ENCODE peak calls at places on chromosome 12, in six cellular contexts. One of them, this sample, is unnamed.

GRCh38 chr12:132152921-132153321 is 8.7 kb downstream of the NOC4L start:
- DNase-seq in activated T-helper 1 cell treated with anti-CD3 and anti-CD28 coated beads, Interleukin-2, amount 50 U/mL, for 16 hours: no peak
- DNase-seq in activated naive CD8-positive, alpha-beta T cell treated with anti-CD3 and anti-CD28 coated beads, Interleukin-2, amount 50 U/mL, for 24 hours: no peak
- DNase-seq in ovary: no peak
- DNase-seq in midbrain: no peak
- DNase-seq in COR-L47: no peak
- DNase-seq in this sample: peak; percentile 55

GRCh38 chr12:108205864-108206263 is 76.8 kb downstream of the WSCD2 start:
- DNase-seq in activated T-helper 1 cell treated with anti-CD3 and anti-CD28 coated beads, Interleukin-2, amount 50 U/mL, for 16 hours: no peak
- DNase-seq in activated naive CD8-positive, alpha-beta T cell treated with anti-CD3 and anti-CD28 coated beads, Interleukin-2, amount 50 U/mL, for 24 hours: no peak
- DNase-seq in ovary: no peak
- DNase-seq in midbrain: no peak
- DNase-seq in COR-L47: no peak
- DNase-seq in this sample: no peak

GRCh38 chr12:2984249-2984648 is 25.1 kb downstream of the TEAD4 start:
- DNase-seq in activated T-helper 1 cell treated with anti-CD3 and anti-CD28 coated beads, Interleukin-2, amount 50 U/mL, for 16 hours: no peak
- DNase-seq in activated naive CD8-positive, alpha-beta T cell treated with anti-CD3 and anti-CD28 coated beads, Interleukin-2, amount 50 U/mL, for 24 hours: no peak
- DNase-seq in ovary: no peak
- DNase-seq in midbrain: no peak
- DNase-seq in COR-L47: no peak
- DNase-seq in this sample: no peak

GRCh38 chr12:69910739-69911138 is 85.7 kb downstream of the MYRFL start:
- DNase-seq in activated T-helper 1 cell treated with anti-CD3 and anti-CD28 coated beads, Interleukin-2, amount 50 U/mL, for 16 hours: no peak
- DNase-seq in activated naive CD8-positive, alpha-beta T cell treated with anti-CD3 and anti-CD28 coated beads, Interleukin-2, amount 50 U/mL, for 24 hours: no peak
- DNase-seq in ovary: no peak
- DNase-seq in midbrain: no peak
- DNase-seq in COR-L47: no peak
- DNase-seq in this sample: no peak

GRCh38 chr12:7100239-7100638 is 8.0 kb upstream of the C1R start:
- DNase-seq in activated T-helper 1 cell treated with anti-CD3 and anti-CD28 coated beads, Interleukin-2, amount 50 U/mL, for 16 hours: no peak
- DNase-seq in activated naive CD8-positive, alpha-beta T cell treated with anti-CD3 and anti-CD28 coated beads, Interleukin-2, amount 50 U/mL, for 24 hours: no peak
- DNase-seq in ovary: no peak
- DNase-seq in midbrain: no peak
- DNase-seq in COR-L47: peak; percentile 17
- DNase-seq in this sample: no peak

GRCh38 chr12:27498159-27498558 is 25.8 kb upstream of the PPFIBP1 start:
- DNase-seq in activated T-helper 1 cell treated with anti-CD3 and anti-CD28 coated beads, Interleukin-2, amount 50 U/mL, for 16 hours: no peak
- DNase-seq in activated naive CD8-positive, alpha-beta T cell treated with anti-CD3 and anti-CD28 coated beads, Interleukin-2, amount 50 U/mL, for 24 hours: no peak
- DNase-seq in ovary: no peak
- DNase-seq in midbrain: no peak
- DNase-seq in COR-L47: no peak
- DNase-seq in this sample: no peak

GRCh38 chr12:118773956-118774723 is 207.2 kb upstream of the SRRM4 start:
- DNase-seq in activated T-helper 1 cell treated with anti-CD3 and anti-CD28 coated beads, Interleukin-2, amount 50 U/mL, for 16 hours: no peak
- DNase-seq in activated naive CD8-positive, alpha-beta T cell treated with anti-CD3 and anti-CD28 coated beads, Interleukin-2, amount 50 U/mL, for 24 hours: no peak
- DNase-seq in ovary: no peak
- DNase-seq in midbrain: peak; percentile 39
- DNase-seq in COR-L47: peak; percentile 91
- DNase-seq in this sample: no peak

GRCh38 chr12:44287545-44287944 is 451.7 kb downstream of the TMEM117 start:
- DNase-seq in activated T-helper 1 cell treated with anti-CD3 and anti-CD28 coated beads, Interleukin-2, amount 50 U/mL, for 16 hours: no peak
- DNase-seq in activated naive CD8-positive, alpha-beta T cell treated with anti-CD3 and anti-CD28 coated beads, Interleukin-2, amount 50 U/mL, for 24 hours: no peak
- DNase-seq in ovary: no peak
- DNase-seq in midbrain: no peak
- DNase-seq in COR-L47: no peak
- DNase-seq in this sample: no peak

GRCh38 chr12:49838973-49839633 is 3.8 kb downstream of the BCDIN3D start:
- DNase-seq in activated T-helper 1 cell treated with anti-CD3 and anti-CD28 coated beads, Interleukin-2, amount 50 U/mL, for 16 hours: no peak
- DNase-seq in activated naive CD8-positive, alpha-beta T cell treated with anti-CD3 and anti-CD28 coated beads, Interleukin-2, amount 50 U/mL, for 24 hours: no peak
- DNase-seq in ovary: no peak
- DNase-seq in midbrain: peak; percentile 27
- DNase-seq in COR-L47: peak; percentile 19
- DNase-seq in this sample: no peak

GRCh38 chr12:24864796-24865125 is 84.1 kb downstream of the BCAT1 start:
- DNase-seq in activated T-helper 1 cell treated with anti-CD3 and anti-CD28 coated beads, Interleukin-2, amount 50 U/mL, for 16 hours: no peak
- DNase-seq in activated naive CD8-positive, alpha-beta T cell treated with anti-CD3 and anti-CD28 coated beads, Interleukin-2, amount 50 U/mL, for 24 hours: no peak
- DNase-seq in ovary: no peak
- DNase-seq in midbrain: no peak
- DNase-seq in COR-L47: no peak
- DNase-seq in this sample: no peak

GRCh38 chr12:4201333-4202105 is 72.0 kb upstream of the CCND2 start:
- DNase-seq in activated T-helper 1 cell treated with anti-CD3 and anti-CD28 coated beads, Interleukin-2, amount 50 U/mL, for 16 hours: no peak
- DNase-seq in activated naive CD8-positive, alpha-beta T cell treated with anti-CD3 and anti-CD28 coated beads, Interleukin-2, amount 50 U/mL, for 24 hours: no peak
- DNase-seq in ovary: no peak
- DNase-seq in midbrain: no peak
- DNase-seq in COR-L47: no peak
- DNase-seq in this sample: no peak

GRCh38 chr12:110585231-110585799 is 2.2 kb upstream of the PPTC7 start:
- DNase-seq in activated T-helper 1 cell treated with anti-CD3 and anti-CD28 coated beads, Interleukin-2, amount 50 U/mL, for 16 hours: no peak
- DNase-seq in activated naive CD8-positive, alpha-beta T cell treated with anti-CD3 and anti-CD28 coated beads, Interleukin-2, amount 50 U/mL, for 24 hours: no peak
- DNase-seq in ovary: no peak
- DNase-seq in midbrain: no peak
- DNase-seq in COR-L47: no peak
- DNase-seq in this sample: no peak

GRCh38 chr12:119447618-119448017 is 113.1 kb downstream of the CCDC60 start:
- DNase-seq in activated T-helper 1 cell treated with anti-CD3 and anti-CD28 coated beads, Interleukin-2, amount 50 U/mL, for 16 hours: no peak
- DNase-seq in activated naive CD8-positive, alpha-beta T cell treated with anti-CD3 and anti-CD28 coated beads, Interleukin-2, amount 50 U/mL, for 24 hours: no peak
- DNase-seq in ovary: no peak
- DNase-seq in midbrain: no peak
- DNase-seq in COR-L47: no peak
- DNase-seq in this sample: no peak

GRCh38 chr12:116773276-116773731 is 35.2 kb downstream of the RNFT2 start:
- DNase-seq in activated T-helper 1 cell treated with anti-CD3 and anti-CD28 coated beads, Interleukin-2, amount 50 U/mL, for 16 hours: no peak
- DNase-seq in activated naive CD8-positive, alpha-beta T cell treated with anti-CD3 and anti-CD28 coated beads, Interleukin-2, amount 50 U/mL, for 24 hours: no peak
- DNase-seq in ovary: no peak
- DNase-seq in midbrain: no peak
- DNase-seq in COR-L47: no peak
- DNase-seq in this sample: no peak

GRCh38 chr12:92529944-92530343 is 172.8 kb upstream of the PLEKHG7 start:
- DNase-seq in activated T-helper 1 cell treated with anti-CD3 and anti-CD28 coated beads, Interleukin-2, amount 50 U/mL, for 16 hours: no peak
- DNase-seq in activated naive CD8-positive, alpha-beta T cell treated with anti-CD3 and anti-CD28 coated beads, Interleukin-2, amount 50 U/mL, for 24 hours: no peak
- DNase-seq in ovary: no peak
- DNase-seq in midbrain: no peak
- DNase-seq in COR-L47: no peak
- DNase-seq in this sample: no peak

GRCh38 chr12:57223191-57224165 is 6.0 kb upstream of the SHMT2 start:
- DNase-seq in activated T-helper 1 cell treated with anti-CD3 and anti-CD28 coated beads, Interleukin-2, amount 50 U/mL, for 16 hours: no peak
- DNase-seq in activated naive CD8-positive, alpha-beta T cell treated with anti-CD3 and anti-CD28 coated beads, Interleukin-2, amount 50 U/mL, for 24 hours: no peak
- DNase-seq in ovary: no peak
- DNase-seq in midbrain: no peak
- DNase-seq in COR-L47: no peak
- DNase-seq in this sample: no peak

GRCh38 chr12:94561943-94562411 is 88.4 kb downstream of the TMCC3 start:
- DNase-seq in activated T-helper 1 cell treated with anti-CD3 and anti-CD28 coated beads, Interleukin-2, amount 50 U/mL, for 16 hours: no peak
- DNase-seq in activated naive CD8-positive, alpha-beta T cell treated with anti-CD3 and anti-CD28 coated beads, Interleukin-2, amount 50 U/mL, for 24 hours: no peak
- DNase-seq in ovary: no peak
- DNase-seq in midbrain: peak; percentile 91
- DNase-seq in COR-L47: no peak
- DNase-seq in this sample: peak; percentile 75

GRCh38 chr12:57202321-57202720 is 14.3 kb upstream of the NXPH4 start:
- DNase-seq in activated T-helper 1 cell treated with anti-CD3 and anti-CD28 coated beads, Interleukin-2, amount 50 U/mL, for 16 hours: no peak
- DNase-seq in activated naive CD8-positive, alpha-beta T cell treated with anti-CD3 and anti-CD28 coated beads, Interleukin-2, amount 50 U/mL, for 24 hours: no peak
- DNase-seq in ovary: no peak
- DNase-seq in midbrain: no peak
- DNase-seq in COR-L47: no peak
- DNase-seq in this sample: no peak

GRCh38 chr12:56087220-56087619 is 7.3 kb downstream of the ERBB3 start:
- DNase-seq in activated T-helper 1 cell treated with anti-CD3 and anti-CD28 coated beads, Interleukin-2, amount 50 U/mL, for 16 hours: no peak
- DNase-seq in activated naive CD8-positive, alpha-beta T cell treated with anti-CD3 and anti-CD28 coated beads, Interleukin-2, amount 50 U/mL, for 24 hours: no peak
- DNase-seq in ovary: no peak
- DNase-seq in midbrain: no peak
- DNase-seq in COR-L47: no peak
- DNase-seq in this sample: peak; percentile 92

GRCh38 chr12:116159175-116159574 is 118.3 kb downstream of the MED13L start:
- DNase-seq in activated T-helper 1 cell treated with anti-CD3 and anti-CD28 coated beads, Interleukin-2, amount 50 U/mL, for 16 hours: no peak
- DNase-seq in activated naive CD8-positive, alpha-beta T cell treated with anti-CD3 and anti-CD28 coated beads, Interleukin-2, amount 50 U/mL, for 24 hours: no peak
- DNase-seq in ovary: no peak
- DNase-seq in midbrain: peak; percentile 37
- DNase-seq in COR-L47: peak; percentile 48
- DNase-seq in this sample: no peak

GRCh38 chr12:67766370-67766769 is 117.8 kb downstream of the DYRK2 start:
- DNase-seq in activated T-helper 1 cell treated with anti-CD3 and anti-CD28 coated beads, Interleukin-2, amount 50 U/mL, for 16 hours: no peak
- DNase-seq in activated naive CD8-positive, alpha-beta T cell treated with anti-CD3 and anti-CD28 coated beads, Interleukin-2, amount 50 U/mL, for 24 hours: no peak
- DNase-seq in ovary: no peak
- DNase-seq in midbrain: no peak
- DNase-seq in COR-L47: no peak
- DNase-seq in this sample: no peak

GRCh38 chr12:3273409-3273853 is 196.3 kb downstream of the TSPAN9 start:
- DNase-seq in activated T-helper 1 cell treated with anti-CD3 and anti-CD28 coated beads, Interleukin-2, amount 50 U/mL, for 16 hours: no peak
- DNase-seq in activated naive CD8-positive, alpha-beta T cell treated with anti-CD3 and anti-CD28 coated beads, Interleukin-2, amount 50 U/mL, for 24 hours: no peak
- DNase-seq in ovary: no peak
- DNase-seq in midbrain: no peak
- DNase-seq in COR-L47: no peak
- DNase-seq in this sample: peak; percentile 62

GRCh38 chr12:95762123-95762785 is 28.3 kb downstream of the NTN4 start:
- DNase-seq in activated T-helper 1 cell treated with anti-CD3 and anti-CD28 coated beads, Interleukin-2, amount 50 U/mL, for 16 hours: no peak
- DNase-seq in activated naive CD8-positive, alpha-beta T cell treated with anti-CD3 and anti-CD28 coated beads, Interleukin-2, amount 50 U/mL, for 24 hours: no peak
- DNase-seq in ovary: no peak
- DNase-seq in midbrain: no peak
- DNase-seq in COR-L47: no peak
- DNase-seq in this sample: no peak

GRCh38 chr12:56476143-56476542 is 7.8 kb downstream of the SPRYD4 start:
- DNase-seq in activated T-helper 1 cell treated with anti-CD3 and anti-CD28 coated beads, Interleukin-2, amount 50 U/mL, for 16 hours: no peak
- DNase-seq in activated naive CD8-positive, alpha-beta T cell treated with anti-CD3 and anti-CD28 coated beads, Interleukin-2, amount 50 U/mL, for 24 hours: no peak
- DNase-seq in ovary: no peak
- DNase-seq in midbrain: no peak
- DNase-seq in COR-L47: no peak
- DNase-seq in this sample: no peak

GRCh38 chr12:46603776-46604456 is 221.9 kb downstream of the SLC38A4 start:
- DNase-seq in activated T-helper 1 cell treated with anti-CD3 and anti-CD28 coated beads, Interleukin-2, amount 50 U/mL, for 16 hours: no peak
- DNase-seq in activated naive CD8-positive, alpha-beta T cell treated with anti-CD3 and anti-CD28 coated beads, Interleukin-2, amount 50 U/mL, for 24 hours: no peak
- DNase-seq in ovary: no peak
- DNase-seq in midbrain: no peak
- DNase-seq in COR-L47: no peak
- DNase-seq in this sample: no peak

GRCh38 chr12:104056419-104056972 is 6.5 kb upstream of the GLT8D2 start:
- DNase-seq in activated T-helper 1 cell treated with anti-CD3 and anti-CD28 coated beads, Interleukin-2, amount 50 U/mL, for 16 hours: no peak
- DNase-seq in activated naive CD8-positive, alpha-beta T cell treated with anti-CD3 and anti-CD28 coated beads, Interleukin-2, amount 50 U/mL, for 24 hours: no peak
- DNase-seq in ovary: no peak
- DNase-seq in midbrain: no peak
- DNase-seq in COR-L47: peak; percentile 52
- DNase-seq in this sample: no peak

GRCh38 chr12:108989381-108989780 is 31.5 kb downstream of the SVOP start:
- DNase-seq in activated T-helper 1 cell treated with anti-CD3 and anti-CD28 coated beads, Interleukin-2, amount 50 U/mL, for 16 hours: no peak
- DNase-seq in activated naive CD8-positive, alpha-beta T cell treated with anti-CD3 and anti-CD28 coated beads, Interleukin-2, amount 50 U/mL, for 24 hours: no peak
- DNase-seq in ovary: no peak
- DNase-seq in midbrain: no peak
- DNase-seq in COR-L47: no peak
- DNase-seq in this sample: no peak

GRCh38 chr12:92411687-92412086 is 266.0 kb upstream of the BTG1 start:
- DNase-seq in activated T-helper 1 cell treated with anti-CD3 and anti-CD28 coated beads, Interleukin-2, amount 50 U/mL, for 16 hours: no peak
- DNase-seq in activated naive CD8-positive, alpha-beta T cell treated with anti-CD3 and anti-CD28 coated beads, Interleukin-2, amount 50 U/mL, for 24 hours: no peak
- DNase-seq in ovary: no peak
- DNase-seq in midbrain: no peak
- DNase-seq in COR-L47: no peak
- DNase-seq in this sample: no peak

GRCh38 chr12:65879878-65880277 is 55.6 kb downstream of the HMGA2 start:
- DNase-seq in activated T-helper 1 cell treated with anti-CD3 and anti-CD28 coated beads, Interleukin-2, amount 50 U/mL, for 16 hours: no peak
- DNase-seq in activated naive CD8-positive, alpha-beta T cell treated with anti-CD3 and anti-CD28 coated beads, Interleukin-2, amount 50 U/mL, for 24 hours: no peak
- DNase-seq in ovary: no peak
- DNase-seq in midbrain: no peak
- DNase-seq in COR-L47: no peak
- DNase-seq in this sample: no peak

GRCh38 chr12:15444523-15444922 is 122.2 kb downstream of the PTPRO start:
- DNase-seq in activated T-helper 1 cell treated with anti-CD3 and anti-CD28 coated beads, Interleukin-2, amount 50 U/mL, for 16 hours: no peak
- DNase-seq in activated naive CD8-positive, alpha-beta T cell treated with anti-CD3 and anti-CD28 coated beads, Interleukin-2, amount 50 U/mL, for 24 hours: no peak
- DNase-seq in ovary: no peak
- DNase-seq in midbrain: no peak
- DNase-seq in COR-L47: no peak
- DNase-seq in this sample: no peak

GRCh38 chr12:95202691-95203476 is 14.4 kb downstream of the FGD6 start:
- DNase-seq in activated T-helper 1 cell treated with anti-CD3 and anti-CD28 coated beads, Interleukin-2, amount 50 U/mL, for 16 hours: no peak
- DNase-seq in activated naive CD8-positive, alpha-beta T cell treated with anti-CD3 and anti-CD28 coated beads, Interleukin-2, amount 50 U/mL, for 24 hours: no peak
- DNase-seq in ovary: no peak
- DNase-seq in midbrain: peak; percentile 7
- DNase-seq in COR-L47: no peak
- DNase-seq in this sample: no peak

GRCh38 chr12:77299910-77300772 is 234.8 kb upstream of the E2F7 start:
- DNase-seq in activated T-helper 1 cell treated with anti-CD3 and anti-CD28 coated beads, Interleukin-2, amount 50 U/mL, for 16 hours: no peak
- DNase-seq in activated naive CD8-positive, alpha-beta T cell treated with anti-CD3 and anti-CD28 coated beads, Interleukin-2, amount 50 U/mL, for 24 hours: no peak
- DNase-seq in ovary: no peak
- DNase-seq in midbrain: no peak
- DNase-seq in COR-L47: no peak
- DNase-seq in this sample: no peak

GRCh38 chr12:124184456-124184855 is 110.4 kb upstream of the RFLNA start:
- DNase-seq in activated T-helper 1 cell treated with anti-CD3 and anti-CD28 coated beads, Interleukin-2, amount 50 U/mL, for 16 hours: no peak
- DNase-seq in activated naive CD8-positive, alpha-beta T cell treated with anti-CD3 and anti-CD28 coated beads, Interleukin-2, amount 50 U/mL, for 24 hours: no peak
- DNase-seq in ovary: no peak
- DNase-seq in midbrain: no peak
- DNase-seq in COR-L47: no peak
- DNase-seq in this sample: no peak

GRCh38 chr12:52730383-52730782 is 27.1 kb upstream of the KRT77 start:
- DNase-seq in activated T-helper 1 cell treated with anti-CD3 and anti-CD28 coated beads, Interleukin-2, amount 50 U/mL, for 16 hours: no peak
- DNase-seq in activated naive CD8-positive, alpha-beta T cell treated with anti-CD3 and anti-CD28 coated beads, Interleukin-2, amount 50 U/mL, for 24 hours: no peak
- DNase-seq in ovary: no peak
- DNase-seq in midbrain: no peak
- DNase-seq in COR-L47: no peak
- DNase-seq in this sample: no peak

GRCh38 chr12:19496249-19497208 is 57.2 kb downstream of the AEBP2 start:
- DNase-seq in activated T-helper 1 cell treated with anti-CD3 and anti-CD28 coated beads, Interleukin-2, amount 50 U/mL, for 16 hours: no peak
- DNase-seq in activated naive CD8-positive, alpha-beta T cell treated with anti-CD3 and anti-CD28 coated beads, Interleukin-2, amount 50 U/mL, for 24 hours: no peak
- DNase-seq in ovary: no peak
- DNase-seq in midbrain: no peak
- DNase-seq in COR-L47: no peak
- DNase-seq in this sample: no peak

GRCh38 chr12:65232490-65233077 is 45.9 kb upstream of the MSRB3 start:
- DNase-seq in activated T-helper 1 cell treated with anti-CD3 and anti-CD28 coated beads, Interleukin-2, amount 50 U/mL, for 16 hours: no peak
- DNase-seq in activated naive CD8-positive, alpha-beta T cell treated with anti-CD3 and anti-CD28 coated beads, Interleukin-2, amount 50 U/mL, for 24 hours: no peak
- DNase-seq in ovary: no peak
- DNase-seq in midbrain: peak; percentile 6
- DNase-seq in COR-L47: no peak
- DNase-seq in this sample: no peak

This sample was measured in right cardiac atrium.